ENCODE peak calls at places on chromosomes 1 and 21, in ten cellular contexts. L is T-helper 2 cell; Z is NCI-H1092; J is activated CD8-positive, alpha-beta memory T cell treated with anti-CD3 and anti-CD28 coated beads for 24 hours; M is right cardiac atrium; Q is MCF 10A; K is fibroblast of pulmonary artery; E is T-helper 17 cell; V is pancreas; H is AG09309. O is an unnamed sample.
A peak's percentile ranks its signal among the peaks of the same experiment; 100 is the strongest.

GRCh38 chr1:195933816-195934215 is 674.4 kb downstream of the KCNT2 start:
- DNase-seq in L (no peak), Z (no peak), J (no peak), M (no peak), Q (no peak), K (no peak), E (no peak), V (no peak), H (no peak), O (no peak)

GRCh38 chr1:239677362-239677761 is 291.0 kb downstream of the CHRM3 start:
- DNase-seq in L (no peak), Z (no peak), J (no peak), M (no peak), Q (peak; percentile 17), K (no peak), E (no peak), V (no peak), H (no peak), O (no peak)

GRCh38 chr1:100039571-100039970 is 69.8 kb downstream of the SLC35A3 start:
- DNase-seq in L (no peak), Z (no peak), J (no peak), M (no peak), Q (no peak), K (no peak), E (no peak), V (no peak), H (no peak), O (no peak)

GRCh38 chr1:202291961-202292712 is 49.6 kb downstream of the UBE2T start:
- DNase-seq in L (no peak), Z (no peak), J (no peak), M (no peak), Q (peak; percentile 100), K (peak; percentile 95), E (no peak), V (no peak), H (peak; percentile 43), O (peak; percentile 85)

GRCh38 chr1:201640624-201641023 is 101.7 kb downstream of the NAV1 start:
- DNase-seq in L (no peak), Z (no peak), J (no peak), M (peak; percentile 87), Q (no peak), K (peak; percentile 75), E (no peak), V (no peak), H (no peak), O (peak; percentile 98)

GRCh38 chr1:12615916-12616708 is 1.9 kb downstream of the DHRS3 start:
- DNase-seq in L (no peak), Z (no peak), J (peak; percentile 68), M (peak; percentile 87), Q (peak; percentile 63), K (peak; percentile 44), E (no peak), V (peak; percentile 83), H (no peak), O (peak; percentile 48)

GRCh38 chr1:233614173-233614742 is 352 bp downstream of the KCNK1 start:
- DNase-seq in L (no peak), Z (peak; percentile 20), J (no peak), M (peak; percentile 63), Q (peak; percentile 72), K (peak; percentile 43), E (no peak), V (peak; percentile 56), H (no peak), O (peak; percentile 49)

GRCh38 chr1:1421907-1422464 is 910 bp upstream of the ANKRD65 start:
- DNase-seq in L (no peak), Z (no peak), J (no peak), M (peak; percentile 50), Q (no peak), K (no peak), E (no peak), V (peak; percentile 28), H (no peak), O (no peak)

GRCh38 chr1:11654571-11655262 is at the start of gene FBXO44:
- DNase-seq in L (peak; percentile 41), Z (no peak), J (peak; percentile 85), M (peak; percentile 78), Q (peak; percentile 67), K (no peak), E (peak; percentile 35), V (peak; percentile 84), H (no peak), O (no peak)

GRCh38 chr1:77543822-77544448 is 138.5 kb downstream of the ZZZ3 start:
- DNase-seq in L (no peak), Z (no peak), J (no peak), M (no peak), Q (peak; percentile 48), K (no peak), E (no peak), V (no peak), H (no peak), O (no peak)

GRCh38 chr1:155082301-155082940 is 3.8 kb downstream of the EFNA3 start:
- DNase-seq in L (no peak), Z (no peak), J (no peak), M (no peak), Q (no peak), K (no peak), E (no peak), V (no peak), H (no peak), O (no peak)

GRCh38 chr1:201319631-201320030 is 36.3 kb downstream of the PKP1 start:
- DNase-seq in L (no peak), Z (no peak), J (no peak), M (no peak), Q (no peak), K (no peak), E (no peak), V (no peak), H (no peak), O (no peak)

GRCh38 chr1:207034998-207035397 is 2.4 kb upstream of the C1orf116 start:
- DNase-seq in L (no peak), Z (no peak), J (no peak), M (no peak), Q (peak; percentile 69), K (no peak), E (no peak), V (no peak), H (peak; percentile 42), O (peak; percentile 81)

GRCh38 chr1:69568435-69569280 is 936 bp downstream of the LRRC7 start:
- DNase-seq in L (no peak), Z (peak; percentile 14), J (no peak), M (peak; percentile 21), Q (no peak), K (no peak), E (no peak), V (no peak), H (no peak), O (no peak)

GRCh38 chr1:186738896-186739295 is 58.7 kb upstream of the PTGS2 start:
- DNase-seq in L (no peak), Z (no peak), J (no peak), M (no peak), Q (no peak), K (no peak), E (no peak), V (no peak), H (no peak), O (no peak)

GRCh38 chr1:189499736-189500135 is 977.9 kb downstream of the BRINP3 start:
- DNase-seq in L (no peak), Z (no peak), J (no peak), M (no peak), Q (peak; percentile 9), K (no peak), E (no peak), V (no peak), H (no peak), O (no peak)

GRCh38 chr1:180327089-180327488 is 97.0 kb downstream of the LHX4 start:
- DNase-seq in L (no peak), Z (no peak), J (no peak), M (peak; percentile 30), Q (no peak), K (no peak), E (no peak), V (no peak), H (no peak), O (no peak)

GRCh38 chr1:147598631-147599361 is 57.5 kb downstream of the BCL9 start:
- DNase-seq in L (no peak), Z (peak; percentile 56), J (peak; percentile 79), M (peak; percentile 83), Q (no peak), K (no peak), E (peak; percentile 9), V (peak; percentile 67), H (no peak), O (peak; percentile 16)

GRCh38 chr1:1264868-1265272 is 8.8 kb downstream of the UBE2J2 start:
- DNase-seq in L (no peak), Z (no peak), J (no peak), M (no peak), Q (peak; percentile 78), K (peak; percentile 93), E (no peak), V (no peak), H (peak; percentile 93), O (peak; percentile 98)

GRCh38 chr1:62424412-62424811 is 12.4 kb upstream of the USP1 start:
- DNase-seq in L (no peak), Z (no peak), J (no peak), M (no peak), Q (peak; percentile 22), K (no peak), E (no peak), V (no peak), H (no peak), O (peak; percentile 81)

GRCh38 chr21:45489480-45489982 is 52.7 kb downstream of the SLC19A1 start:
- DNase-seq in L (no peak), Z (no peak), J (no peak), M (no peak), Q (no peak), K (no peak), E (no peak), V (no peak), H (no peak), O (no peak)

GRCh38 chr1:234589854-234590620 is 19.9 kb downstream of the IRF2BP2 start:
- DNase-seq in L (no peak), Z (no peak), J (no peak), M (no peak), Q (peak; percentile 72), K (no peak), E (no peak), V (no peak), H (no peak), O (peak; percentile 50)

GRCh38 chr21:45507523-45507875 is 34.7 kb downstream of the SLC19A1 start:
- DNase-seq in L (no peak), Z (no peak), J (no peak), M (no peak), Q (no peak), K (no peak), E (no peak), V (peak; percentile 6), H (no peak), O (no peak)

GRCh38 chr1:229116114-229116513 is 154.8 kb upstream of the RAB4A start:
- DNase-seq in L (no peak), Z (no peak), J (no peak), M (no peak), Q (no peak), K (peak; percentile 4), E (no peak), V (no peak), H (no peak), O (peak; percentile 23)

GRCh38 chr1:151222130-151222529 is 23.8 kb downstream of the PIP5K1A start:
- DNase-seq in L (no peak), Z (no peak), J (no peak), M (no peak), Q (no peak), K (no peak), E (no peak), V (no peak), H (no peak), O (peak; percentile 33)

O was measured in fibroblast of mammary gland.